ENCODE peak calls at places on chromosomes 12 and 14, in eight cellular contexts. O is putamen, H is ACHN, M is osteocyte, C is omental fat pad, N is AG10803, U is T1000, X is T-helper 2 cell. I is an unnamed sample.

GRCh38 chr14:89826581-89826980 is 127.9 kb downstream of the EFCAB11 start:
- DNase-seq in O (no peak), N (no peak), M (no peak), U (peak; percentile 7), X (no peak), H (no peak), C (no peak), I (no peak)

GRCh38 chr12:99045158-99045557 is 400.1 kb downstream of the APAF1 start:
- DNase-seq in O (no peak), U (no peak), N (no peak), X (no peak), M (no peak), C (no peak), H (no peak), I (no peak)

GRCh38 chr14:21255385-21256101 is 13.7 kb downstream of the HNRNPC start:
- DNase-seq in H (no peak), M (no peak), X (no peak), O (no peak), U (no peak), C (no peak), N (peak; percentile 37), I (no peak)

GRCh38 chr12:71046215-71046614 is 111.6 kb downstream of the TSPAN8 start:
- DNase-seq in H (no peak), C (no peak), U (no peak), N (peak; percentile 36), M (no peak), X (no peak), O (no peak), I (peak; percentile 25)

GRCh38 chr14:101709533-101709881 is 52.0 kb upstream of the PPP2R5C start:
- DNase-seq in M (no peak), N (no peak), X (no peak), U (no peak), C (no peak), O (no peak), H (no peak), I (no peak)

GRCh38 chr14:91830777-91831176 is 36.6 kb downstream of the TC2N start:
- DNase-seq in O (no peak), C (no peak), N (no peak), X (no peak), H (no peak), U (no peak), M (no peak), I (no peak)

GRCh38 chr12:20044836-20045235 is 323.5 kb upstream of the PDE3A start:
- DNase-seq in U (no peak), N (peak; percentile 50), C (no peak), O (no peak), X (no peak), M (no peak), H (no peak), I (no peak)

GRCh38 chr14:74261288-74261687 is 22.0 kb downstream of the VSX2 start:
- DNase-seq in M (no peak), H (no peak), X (no peak), O (no peak), U (no peak), N (no peak), C (no peak), I (no peak)

I was measured in AG09319.